ENCODE peak calls at places on chromosome 11, in four cellular contexts. One of them, this sample, is unnamed.

GRCh38 chr11:134275534-134276395 is at the start of gene GLB1L3:
- DNase-seq in CD8-positive, alpha-beta memory T cell: peak; percentile 83
- DNase-seq in PC-3: no peak
- DNase-seq in left lung: no peak
- DNase-seq in this sample: no peak

GRCh38 chr11:12140186-12140938 is 30.0 kb downstream of the MICAL2 start:
- DNase-seq in PC-3: no peak
- DNase-seq in CD8-positive, alpha-beta memory T cell: no peak
- DNase-seq in left lung: no peak
- DNase-seq in this sample: no peak

GRCh38 chr11:33588056-33588455 is 112.6 kb downstream of the C11orf91 start:
- DNase-seq in PC-3: no peak
- DNase-seq in CD8-positive, alpha-beta memory T cell: no peak
- DNase-seq in left lung: no peak
- DNase-seq in this sample: no peak

GRCh38 chr11:34630544-34630943 is 9.7 kb downstream of the EHF start:
- DNase-seq in CD8-positive, alpha-beta memory T cell: no peak
- DNase-seq in left lung: no peak
- DNase-seq in PC-3: peak; percentile 26
- DNase-seq in this sample: no peak

GRCh38 chr11:122186439-122187080 is 70.5 kb upstream of the BLID start:
- DNase-seq in PC-3: peak; percentile 87
- DNase-seq in CD8-positive, alpha-beta memory T cell: no peak
- DNase-seq in left lung: no peak
- DNase-seq in this sample: no peak

GRCh38 chr11:19511413-19512183 is 201.0 kb upstream of the NAV2 start:
- DNase-seq in CD8-positive, alpha-beta memory T cell: no peak
- DNase-seq in left lung: no peak
- DNase-seq in PC-3: no peak
- DNase-seq in this sample: no peak

GRCh38 chr11:122556605-122557004 is 98.9 kb upstream of the UBASH3B start:
- DNase-seq in left lung: peak; percentile 36
- DNase-seq in CD8-positive, alpha-beta memory T cell: no peak
- DNase-seq in PC-3: no peak
- DNase-seq in this sample: no peak

GRCh38 chr11:93039841-93040240 is 70.4 kb downstream of the MTNR1B start:
- DNase-seq in PC-3: no peak
- DNase-seq in CD8-positive, alpha-beta memory T cell: no peak
- DNase-seq in left lung: no peak
- DNase-seq in this sample: no peak

GRCh38 chr11:62612366-62613274 is at the start of the genes EML3 and ROM1:
- DNase-seq in PC-3: peak; percentile 79
- DNase-seq in CD8-positive, alpha-beta memory T cell: peak; percentile 93
- DNase-seq in left lung: peak; percentile 89
- DNase-seq in this sample: peak; percentile 92
- H3K4me3 ChIP-seq in PC-3: peak within 1 kb of the TSS; percentile 81
- H3K4me3 ChIP-seq in CD8-positive, alpha-beta memory T cell: peak within 1 kb of the TSS; percentile 76
- H3K4me3 ChIP-seq in left lung: peak within 1 kb of the TSS; percentile 79
- H3K4me3 ChIP-seq in this sample: peak within 1 kb of the TSS; percentile 71

GRCh38 chr11:68173926-68174325 is 39.2 kb downstream of the KMT5B start:
- DNase-seq in PC-3: no peak
- DNase-seq in left lung: no peak
- DNase-seq in CD8-positive, alpha-beta memory T cell: no peak
- DNase-seq in this sample: no peak
- H3K36me3 ChIP-seq in PC-3: peaks cover 40% of the 10 kb centered on the region
- H3K36me3 ChIP-seq in left lung: peaks cover 88% of the 10 kb centered on the region
- H3K36me3 ChIP-seq in CD8-positive, alpha-beta memory T cell: peaks cover 48% of the 10 kb centered on the region
- H3K36me3 ChIP-seq in this sample: peaks cover 52% of the 10 kb centered on the region

GRCh38 chr11:64987998-64988854 is 8.5 kb downstream of the BATF2 start:
- DNase-seq in PC-3: no peak
- DNase-seq in CD8-positive, alpha-beta memory T cell: no peak
- DNase-seq in left lung: no peak
- DNase-seq in this sample: peak; percentile 34
- H3K4me3 ChIP-seq in PC-3: no peak overlapping the region
- H3K4me3 ChIP-seq in CD8-positive, alpha-beta memory T cell: no peak overlapping the region
- H3K4me3 ChIP-seq in left lung: no peak overlapping the region
- H3K4me3 ChIP-seq in this sample: no peak overlapping the region

DNA sequence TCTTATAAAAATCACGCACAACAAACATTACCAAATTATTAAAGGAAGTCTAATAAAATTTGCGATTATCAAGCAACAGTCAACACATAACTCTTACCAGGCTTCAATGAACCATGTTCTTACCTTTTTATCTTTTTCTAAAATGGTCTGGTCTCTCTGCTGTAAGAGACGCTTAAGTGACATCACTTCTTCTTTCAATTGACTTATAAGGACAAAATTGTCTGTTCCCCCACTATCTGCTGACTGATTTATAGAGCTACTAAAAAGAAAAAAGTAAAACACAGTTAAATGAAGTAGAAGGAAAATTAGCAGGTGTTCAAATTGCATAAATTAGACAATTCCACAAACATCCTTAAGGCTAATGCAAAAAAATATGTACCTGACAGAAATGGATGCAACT is 10.9 kb downstream of the FAM76B start:
- DNase-seq in CD8-positive, alpha-beta memory T cell: no peak
- DNase-seq in left lung: no peak
- DNase-seq in PC-3: no peak
- DNase-seq in this sample: no peak
- H3K36me3 ChIP-seq in CD8-positive, alpha-beta memory T cell: peaks cover 56% of the 10 kb centered on the region
- H3K36me3 ChIP-seq in left lung: peaks cover 92% of the 10 kb centered on the region
- H3K36me3 ChIP-seq in PC-3: peaks cover 82% of the 10 kb centered on the region
- H3K36me3 ChIP-seq in this sample: peaks cover 99% of the 10 kb centered on the region

DNA sequence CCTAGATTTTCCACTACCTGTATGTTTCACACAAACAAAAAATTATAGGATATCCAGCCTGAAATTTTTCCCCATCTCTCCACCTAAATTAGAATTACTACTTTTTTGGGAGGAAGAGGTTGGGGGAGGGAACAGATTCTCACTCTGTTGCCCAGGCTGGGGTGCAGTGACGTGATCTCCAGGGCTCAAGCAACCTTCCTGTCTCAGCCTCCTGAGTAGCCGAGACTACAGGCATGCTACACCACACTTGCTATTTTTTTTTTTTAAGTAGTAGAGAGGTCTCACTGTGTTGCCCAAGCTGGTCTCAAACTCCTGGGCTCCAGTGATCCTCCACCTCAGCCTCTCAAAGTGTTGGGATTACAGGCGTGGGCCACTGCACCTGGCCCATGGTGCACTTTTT is 9.5 kb downstream of the JAML start:
- DNase-seq in CD8-positive, alpha-beta memory T cell: peak; percentile 53
- DNase-seq in PC-3: no peak
- DNase-seq in left lung: no peak
- DNase-seq in this sample: peak; percentile 45
- H3K4me3 ChIP-seq in CD8-positive, alpha-beta memory T cell: no peak overlapping the region
- H3K4me3 ChIP-seq in PC-3: no peak overlapping the region
- H3K4me3 ChIP-seq in left lung: no peak overlapping the region
- H3K4me3 ChIP-seq in this sample: no peak overlapping the region

GRCh38 chr11:64203421-64204079 is 3.0 kb upstream of the FERMT3 start:
- DNase-seq in PC-3: no peak
- DNase-seq in CD8-positive, alpha-beta memory T cell: no peak
- DNase-seq in left lung: no peak
- DNase-seq in this sample: no peak
- H3K36me3 ChIP-seq in PC-3: peaks cover 72% of the 10 kb centered on the region
- H3K36me3 ChIP-seq in CD8-positive, alpha-beta memory T cell: peaks cover 38% of the 10 kb centered on the region
- H3K36me3 ChIP-seq in left lung: peaks cover 84% of the 10 kb centered on the region
- H3K36me3 ChIP-seq in this sample: peaks cover 77% of the 10 kb centered on the region